ENCODE peak calls at places on chromosomes 1 and 21, in six cellular contexts. L is mammary epithelial cell; V is fibroblast of lung; A is suprapubic skin; P is tibial nerve; D is CD8-positive, alpha-beta T cell. M is an unnamed sample.
A peak's percentile ranks its signal among the peaks of the same experiment; 100 is the strongest.

GRCh38 chr1:185449378-185450101 is 132.5 kb upstream of the IVNS1ABP start:
- DNase-seq in L (no peak), V (no peak), A (no peak), P (no peak), D (no peak), M (no peak)

GRCh38 chr1:4634156-4634792 is 20.1 kb upstream of the AJAP1 start:
- DNase-seq in L (no peak), V (no peak), A (peak; percentile 40), P (no peak), D (no peak), M (no peak)

GRCh38 chr1:35062518-35063196 is 16.5 kb upstream of the ZMYM1 start:
- DNase-seq in L (peak; percentile 31), V (peak; percentile 72), A (no peak), P (no peak), D (no peak), M (no peak)

GRCh38 chr1:162984699-162985098 is 84.5 kb upstream of the RGS4 start:
- DNase-seq in L (peak; percentile 23), V (peak; percentile 88), A (no peak), P (no peak), D (no peak), M (no peak)

GRCh38 chr1:108829498-108829916 is 27.4 kb downstream of the AKNAD1 start:
- DNase-seq in L (peak; percentile 46), V (peak; percentile 68), A (no peak), P (no peak), D (no peak), M (peak; percentile 33)

GRCh38 chr21:46109251-46110221 is 11.6 kb downstream of the COL6A2 start:
- DNase-seq in L (no peak), V (no peak), A (peak; percentile 47), P (no peak), D (peak; percentile 3), M (no peak)

GRCh38 chr1:177385760-177386698 is 215.3 kb downstream of the BRINP2 start:
- DNase-seq in L (peak; percentile 65), V (peak; percentile 15), A (no peak), P (no peak), D (no peak), M (no peak)

GRCh38 chr1:77624102-77624501 is 58.4 kb downstream of the ZZZ3 start:
- DNase-seq in L (no peak), V (no peak), A (no peak), P (no peak), D (no peak), M (no peak)

DNA sequence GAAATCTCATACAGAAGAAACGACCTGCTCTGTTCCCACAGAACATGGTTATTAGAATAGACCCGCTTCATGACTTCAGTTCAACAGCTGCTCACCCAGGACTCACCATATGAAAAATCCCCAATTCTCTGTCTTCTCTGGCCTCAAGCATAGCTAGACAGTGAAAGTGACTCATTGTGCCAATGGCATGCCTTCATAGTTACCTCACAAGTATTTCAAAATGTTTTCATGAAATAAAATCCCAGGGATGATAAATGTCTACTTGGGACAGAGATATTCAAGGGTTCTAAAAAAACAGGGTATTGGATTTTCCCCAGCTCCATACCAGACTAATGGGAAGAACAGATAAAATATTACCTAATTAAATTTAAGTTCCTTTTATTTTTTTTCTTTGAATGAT is 82.3 kb downstream of the NOTCH2 start:
- DNase-seq in L (peak; percentile 96), V (peak; percentile 97), A (no peak), P (no peak), D (no peak), M (peak; percentile 64)
- H3K36me3 ChIP-seq in L (peaks cover 7% of the 10 kb centered on the region), V (peaks cover 1% of the 10 kb centered on the region), A (peaks cover 15% of the 10 kb centered on the region), P (no peaks in the 10 kb centered on the region), D (no peaks in the 10 kb centered on the region), M (peaks cover 42% of the 10 kb centered on the region)

GRCh38 chr1:64925594-64925993 is 40.8 kb downstream of the JAK1 start:
- DNase-seq in L (no peak), V (no peak), A (no peak), P (no peak), D (no peak), M (no peak)

GRCh38 chr1:64920936-64921589 is 45.3 kb downstream of the JAK1 start:
- DNase-seq in L (peak; percentile 67), V (peak; percentile 72), A (no peak), P (no peak), D (no peak), M (no peak)

GRCh38 chr1:64923294-64923718 is 43.0 kb downstream of the JAK1 start:
- DNase-seq in L (no peak), V (peak; percentile 45), A (no peak), P (no peak), D (peak; percentile 39), M (no peak)

GRCh38 chr1:64922336-64922735 is 44.0 kb downstream of the JAK1 start:
- DNase-seq in L (no peak), V (no peak), A (no peak), P (no peak), D (no peak), M (no peak)

DNA sequence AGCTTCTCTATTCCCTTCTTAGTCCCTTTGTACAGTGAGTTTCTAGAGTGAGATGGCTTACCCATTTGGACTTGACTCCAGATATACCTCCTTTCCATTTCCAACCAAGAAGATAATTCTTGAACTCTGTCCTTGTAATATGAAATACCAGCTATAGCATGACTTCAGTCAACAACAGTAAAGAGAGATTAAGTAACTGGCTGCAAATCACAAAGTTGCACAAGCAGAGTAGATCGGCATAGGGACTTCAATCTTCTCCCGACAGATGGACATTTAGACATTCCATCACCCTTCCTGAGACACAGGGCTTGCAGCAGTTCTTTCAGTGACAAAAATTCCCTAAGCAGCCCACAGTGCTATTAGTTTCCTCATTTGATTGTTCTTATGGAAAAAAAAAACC is 44.6 kb downstream of the JAK1 start:
- DNase-seq in L (no peak), V (no peak), A (no peak), P (no peak), D (no peak), M (no peak)
- H3K4me1 ChIP-seq in L (peaks cover 28% of the 10 kb centered on the region), V (peaks cover 36% of the 10 kb centered on the region), A (peaks cover 61% of the 10 kb centered on the region), P (peaks cover 47% of the 10 kb centered on the region), D (peaks cover 85% of the 10 kb centered on the region), M (peaks cover 29% of the 10 kb centered on the region)

GRCh38 chr1:30738670-30739559 is 15.5 kb upstream of the MATN1 start:
- DNase-seq in L (no peak), V (no peak), A (no peak), P (no peak), D (no peak), M (no peak)

GRCh38 chr1:30740251-30740951 is 17.0 kb upstream of the MATN1 start:
- DNase-seq in L (no peak), V (no peak), A (no peak), P (no peak), D (no peak), M (no peak)

GRCh38 chr1:30740952-30741894 is 16.4 kb downstream of the LAPTM5 start:
- DNase-seq in L (peak; percentile 41), V (peak; percentile 35), A (no peak), P (no peak), D (no peak), M (no peak)

GRCh38 chr1:30738040-30738441 is 14.7 kb upstream of the MATN1 start:
- DNase-seq in L (no peak), V (no peak), A (no peak), P (no peak), D (no peak), M (no peak)

DNA sequence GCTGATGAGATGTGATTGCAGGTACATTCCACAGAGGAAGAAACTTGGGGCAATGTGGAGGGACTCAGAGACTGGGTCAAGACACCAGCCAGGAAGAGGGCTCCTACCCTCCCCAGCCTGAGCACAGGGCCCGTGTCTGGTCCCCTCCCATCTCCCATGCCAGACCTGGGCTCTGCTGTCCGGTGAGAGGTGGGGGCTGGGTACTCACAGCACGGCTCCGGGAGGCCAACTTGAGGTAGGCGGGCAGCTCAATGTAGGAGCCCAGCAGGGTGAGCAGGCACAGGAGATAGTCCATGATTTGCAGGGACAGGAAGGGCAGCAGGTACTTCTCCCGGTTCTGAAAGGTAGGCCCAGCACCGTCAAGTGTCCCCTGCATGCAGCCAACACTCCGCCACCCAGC is 16.2 kb upstream of the MATN1 start:
- DNase-seq in L (no peak), V (no peak), A (no peak), P (no peak), D (no peak), M (no peak)
- H3K36me3 ChIP-seq in L (no peaks in the 10 kb centered on the region), V (no peaks in the 10 kb centered on the region), A (peaks cover 12% of the 10 kb centered on the region), P (peaks cover 3% of the 10 kb centered on the region), D (peaks cover 71% of the 10 kb centered on the region), M (no peaks in the 10 kb centered on the region)

DNA sequence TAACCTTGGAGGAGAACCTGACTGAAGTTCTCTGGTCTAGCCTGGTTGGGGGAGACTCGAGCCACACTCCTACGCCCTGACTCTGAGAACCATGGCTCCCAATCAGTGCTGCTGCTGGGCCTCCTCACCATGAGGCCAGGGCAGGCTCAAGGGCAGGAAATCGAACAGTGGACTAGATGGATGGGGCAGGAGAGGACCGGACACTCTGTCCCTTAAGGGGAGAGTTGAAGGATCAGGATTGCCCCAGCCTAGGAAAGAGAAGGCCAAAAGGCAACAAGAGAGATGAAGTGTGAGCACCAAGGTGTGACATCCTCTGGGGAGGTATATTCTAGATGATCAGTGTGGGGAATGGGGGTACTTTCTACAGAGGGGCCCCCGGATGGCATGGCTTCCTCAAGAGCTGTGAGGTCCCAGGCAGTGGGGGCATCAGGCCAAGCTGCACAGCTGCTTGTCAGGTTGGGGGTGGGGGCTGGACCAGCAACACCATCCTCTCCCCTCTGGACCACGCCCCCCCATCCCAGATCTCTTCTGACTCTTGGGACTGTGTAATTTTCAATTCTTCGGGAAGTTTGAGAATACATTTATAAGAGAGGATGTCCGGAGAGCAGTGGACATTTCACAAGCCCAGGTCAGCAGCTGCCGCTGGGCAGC is 34.0 kb downstream of the MX1 start:
- DNase-seq in L (no peak), V (no peak), A (peak; percentile 55), P (no peak), D (no peak), M (no peak)
- H3K4me1 ChIP-seq in L (no peaks in the 10 kb centered on the region), V (no peaks in the 10 kb centered on the region), A (peaks cover 3% of the 10 kb centered on the region), P (no peaks in the 10 kb centered on the region), D (no peaks in the 10 kb centered on the region), M (peaks cover 10% of the 10 kb centered on the region)

GRCh38 chr1:121594096-121594495 is 409.3 kb downstream of the SRGAP2C start:
- DNase-seq in L (no peak), V (no peak), A (no peak), P (no peak), D (no peak), M (no peak)

GRCh38 chr1:121595089-121595488 is 410.3 kb downstream of the SRGAP2C start:
- DNase-seq in L (no peak), V (no peak), A (no peak), P (no peak), D (no peak), M (no peak)
- H3K36me3 ChIP-seq in L (no peaks in the 10 kb centered on the region), V (no peaks in the 10 kb centered on the region), A (no peaks in the 10 kb centered on the region), P (no peaks in the 10 kb centered on the region), D (no peaks in the 10 kb centered on the region), M (no peaks in the 10 kb centered on the region)